ENCODE peak calls at places on chromosome 14, in eight cellular contexts. K, J, M, T, Y, X, R and C are unnamed samples.

GRCh38 chr14:76829650-76830421 is 3.6 kb downstream of the LRRC74A start:
- DNase-seq in K (peak), J (no peak), M (no peak), T (no peak), Y (no peak), X (peak), R (peak), C (no peak)

GRCh38 chr14:24761141-24761540 is 127.2 kb upstream of the GZMB start:
- DNase-seq in K (no peak), J (no peak), M (no peak), T (no peak), Y (no peak), X (no peak), R (no peak), C (no peak)

GRCh38 chr14:34649344-34649743 is 19.4 kb upstream of the SNX6 start:
- DNase-seq in K (no peak), J (no peak), M (no peak), T (no peak), Y (peak), X (no peak), R (no peak), C (no peak)

GRCh38 chr14:91348861-91349465 is 68.7 kb downstream of the CCDC88C start:
- DNase-seq in K (no peak), J (no peak), M (no peak), T (no peak), Y (peak), X (no peak), R (no peak), C (no peak)

GRCh38 chr14:95464524-95464923 is 51.9 kb downstream of the SYNE3 start:
- DNase-seq in K (no peak), J (no peak), M (no peak), T (no peak), Y (no peak), X (no peak), R (no peak), C (no peak)

GRCh38 chr14:59325906-59326305 is 137.4 kb downstream of the DAAM1 start:
- DNase-seq in K (no peak), J (no peak), M (no peak), T (no peak), Y (peak), X (no peak), R (no peak), C (no peak)

GRCh38 chr14:81386379-81386778 is 13.7 kb downstream of the STON2 start:
- DNase-seq in K (no peak), J (no peak), M (no peak), T (no peak), Y (no peak), X (no peak), R (no peak), C (no peak)

GRCh38 chr14:95906591-95906990 is 30.0 kb downstream of the TUNAR start:
- DNase-seq in K (no peak), J (no peak), M (no peak), T (no peak), Y (no peak), X (no peak), R (no peak), C (no peak)

GRCh38 chr14:53608369-53608768 is 348.3 kb downstream of the BMP4 start:
- DNase-seq in K (no peak), J (peak), M (no peak), T (no peak), Y (no peak), X (no peak), R (no peak), C (no peak)

GRCh38 chr14:45135181-45135580 is 549 bp upstream of the FANCM start:
- DNase-seq in K (no peak), J (peak), M (no peak), T (no peak), Y (peak), X (no peak), R (no peak), C (no peak)
- H3K27ac ChIP-seq in K (peak), J (peak), M (no peak), T (peak), Y (peak), X (peak), R (peak), C (peak)

GRCh38 chr14:68816943-68817430 is 24.1 kb upstream of the ZFP36L1 start:
- DNase-seq in K (no peak), J (no peak), M (no peak), T (no peak), Y (no peak), X (no peak), R (no peak), C (no peak)
- H3K27ac ChIP-seq in K (peak), J (no peak), M (peak), T (peak), Y (peak), X (peak), R (peak), C (peak)

GRCh38 chr14:101068958-101069549 is 165.5 kb upstream of the RTL1 start:
- DNase-seq in K (peak), J (no peak), M (peak), T (no peak), Y (no peak), X (no peak), R (no peak), C (peak)
- H3K27ac ChIP-seq in K (no peak), J (no peak), M (no peak), T (no peak), Y (no peak), X (no peak), R (no peak), C (no peak)

GRCh38 chr14:30938617-30939016 is 64.3 kb downstream of the COCH start:
- DNase-seq in K (no peak), J (no peak), M (no peak), T (no peak), Y (no peak), X (no peak), R (no peak), C (no peak)

GRCh38 chr14:30949651-30950050 is 75.3 kb downstream of the COCH start:
- DNase-seq in K (no peak), J (no peak), M (no peak), T (no peak), Y (no peak), X (no peak), R (no peak), C (no peak)

GRCh38 chr14:30940886-30941285 is 66.5 kb downstream of the COCH start:
- DNase-seq in K (no peak), J (no peak), M (no peak), T (no peak), Y (no peak), X (no peak), R (no peak), C (no peak)

GRCh38 chr14:30943694-30944093 is 69.3 kb downstream of the COCH start:
- DNase-seq in K (no peak), J (no peak), M (no peak), T (no peak), Y (no peak), X (no peak), R (no peak), C (no peak)
- H3K27ac ChIP-seq in K (no peak), J (no peak), M (no peak), T (no peak), Y (no peak), X (no peak), R (no peak), C (no peak)

DNA sequence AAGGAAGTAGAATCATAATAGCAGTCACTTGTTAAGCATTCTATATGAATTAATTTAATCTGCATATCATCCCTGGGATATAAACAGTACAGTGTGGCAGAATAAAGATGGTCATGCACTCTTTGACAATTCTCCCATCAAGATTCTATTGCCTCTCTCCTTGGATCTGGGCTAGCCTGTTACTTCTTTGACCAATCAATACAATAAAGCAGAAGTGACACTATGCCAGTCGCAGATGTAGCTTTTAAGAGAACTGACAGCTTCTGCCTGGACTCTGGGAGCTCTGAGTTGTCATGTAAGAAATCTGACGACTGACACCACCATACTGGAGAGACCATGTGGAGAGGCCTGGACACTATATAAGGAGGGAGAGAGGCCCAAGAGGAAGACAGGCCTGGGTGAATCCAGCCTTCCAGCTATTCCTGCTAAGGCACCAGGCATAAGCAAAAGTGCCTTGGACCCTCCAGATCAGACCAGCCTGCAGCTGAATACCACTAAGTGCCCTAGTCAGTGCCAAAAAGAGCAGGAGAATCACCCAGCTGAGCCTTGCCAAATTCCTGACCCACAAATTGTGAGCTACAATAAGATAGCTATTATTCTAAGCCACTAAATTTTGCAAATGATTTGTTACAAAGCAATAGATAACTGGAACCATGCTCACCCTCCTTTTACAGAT is 84.4 kb downstream of the RIN3 start:
- DNase-seq in K (no peak), J (no peak), M (no peak), T (no peak), Y (no peak), X (no peak), R (no peak), C (no peak)
- H3K27ac ChIP-seq in K (no peak), J (no peak), M (no peak), T (no peak), Y (no peak), X (no peak), R (no peak), C (no peak)

GRCh38 chr14:21768875-21769257 is 95.2 kb upstream of the OR4E1 start:
- DNase-seq in K (no peak), J (no peak), M (no peak), T (no peak), Y (no peak), X (no peak), R (no peak), C (no peak)
- H3K27ac ChIP-seq in K (no peak), J (no peak), M (no peak), T (no peak), Y (no peak), X (no peak), R (no peak), C (no peak)